ENCODE peak calls at places on chromosomes 7 and 10, in four cellular contexts. M is Right ventricle myocardium superior; O is activated CD4-positive, alpha-beta T cell treated with anti-CD3 and anti-CD28 coated beads, Interleukin-2, amount 50 U/mL, for 24 hours; E is progenitor cell of endocrine pancreas. B is an unnamed sample.

GRCh38 chr7:105902325-105902911 is 26.0 kb upstream of the ATXN7L1 start:
- DNase-seq in M (no peak), O (no peak), E (no peak), B (no peak)

GRCh38 chr10:103517234-103518085 is 24.0 kb downstream of the NEURL1 start:
- DNase-seq in M (no peak), O (no peak), E (no peak), B (no peak)

GRCh38 chr10:27150261-27150660 is 3.9 kb downstream of the YME1L1 start:
- DNase-seq in M (no peak), O (no peak), E (no peak), B (no peak)

GRCh38 chr10:131655101-131655849 is 245.5 kb upstream of the PPP2R2D start:
- DNase-seq in M (no peak), O (no peak), E (no peak), B (peak)

GRCh38 chr7:26178272-26178960 is 22.1 kb downstream of the HNRNPA2B1 start:
- DNase-seq in M (no peak), O (no peak), E (no peak), B (no peak)

GRCh38 chr10:132204078-132204780 is 17.5 kb downstream of the DPYSL4 start:
- DNase-seq in M (peak), O (no peak), E (no peak), B (no peak)

GRCh38 chr10:59808896-59809643 is 55.8 kb upstream of the MRLN start:
- DNase-seq in M (peak), O (peak), E (peak), B (peak)

GRCh38 chr10:61899045-61899444 is 2.5 kb upstream of the ARID5B start:
- DNase-seq in M (no peak), O (no peak), E (no peak), B (no peak)

GRCh38 chr7:77498659-77499379 is 38.3 kb upstream of the PTPN12 start:
- DNase-seq in M (no peak), O (no peak), E (no peak), B (no peak)

GRCh38 chr10:81541517-81541916 is 333.5 kb upstream of the NRG3 start:
- DNase-seq in M (no peak), O (no peak), E (no peak), B (no peak)

GRCh38 chr7:34759477-34760125 is 101.6 kb downstream of the NPSR1 start:
- DNase-seq in M (no peak), O (no peak), E (no peak), B (no peak)

GRCh38 chr10:100888957-100889356 is 23.8 kb upstream of the SLF2 start:
- DNase-seq in M (no peak), O (no peak), E (no peak), B (no peak)

GRCh38 chr10:111297351-111297848 is 220.6 kb downstream of the ADRA2A start:
- DNase-seq in M (no peak), O (no peak), E (no peak), B (no peak)